ENCODE peak calls at places on chromosomes 3 and 15, in four cellular contexts. J is body of pancreas, T is K562, A is IMR-90. B is an unnamed sample.

GRCh38 chr3:107413264-107413663 is 36.0 kb downstream of the CCDC54 start:
- DNase-seq in J (no peak), T (no peak), A (no peak), B (no peak)

GRCh38 chr3:17742092-17742836 is at the start of gene TBC1D5:
- DNase-seq in A (peak; percentile 50), J (peak; percentile 95), T (peak; percentile 84), B (peak; percentile 98)

GRCh38 chr3:99674086-99674789 is 35.8 kb downstream of the COL8A1 start:
- DNase-seq in A (peak; percentile 56), T (no peak), J (no peak), B (no peak)

GRCh38 chr3:184186902-184187207 is 856 bp downstream of the ABCF3 start:
- DNase-seq in J (no peak), T (no peak), A (no peak), B (no peak)

GRCh38 chr15:41417418-41417811 is 520 bp downstream of the RTF1 start:
- DNase-seq in A (peak; percentile 20), J (no peak), T (peak; percentile 64), B (no peak)

GRCh38 chr3:52289338-52289746 is 1.7 kb downstream of the GLYCTK start:
- DNase-seq in J (no peak), A (no peak), T (no peak), B (no peak)

GRCh38 chr15:57138260-57138895 is 219.9 kb downstream of the TCF12 start:
- DNase-seq in J (no peak), A (peak; percentile 82), T (peak; percentile 52), B (peak; percentile 74)

GRCh38 chr15:42724276-42724675 is 12.7 kb downstream of the CDAN1 start:
- DNase-seq in J (no peak), T (no peak), A (no peak), B (no peak)

GRCh38 chr15:28111552-28111951 is 12.4 kb upstream of the OCA2 start:
- DNase-seq in A (no peak), J (no peak), T (no peak), B (no peak)

GRCh38 chr3:125374501-125374995 is 577 bp downstream of the ZNF148 start:
- DNase-seq in A (peak; percentile 38), J (peak; percentile 42), T (peak; percentile 68), B (peak; percentile 62)

GRCh38 chr3:157871248-157871647 is 235.0 kb downstream of the SHOX2 start:
- DNase-seq in A (no peak), J (no peak), T (no peak), B (no peak)

GRCh38 chr3:355622-356021 is 159.1 kb downstream of the CHL1 start:
- DNase-seq in A (peak; percentile 89), T (no peak), J (no peak), B (no peak)

GRCh38 chr3:56911363-56911762 is 109.6 kb upstream of the ARHGEF3 start:
- DNase-seq in A (no peak), J (no peak), T (no peak), B (no peak)

GRCh38 chr15:41429003-41429890 is 12.4 kb downstream of the RTF1 start:
- DNase-seq in J (no peak), T (no peak), A (peak; percentile 19), B (no peak)

GRCh38 chr15:77030042-77030927 is 35.4 kb downstream of the PSTPIP1 start:
- DNase-seq in T (no peak), J (peak; percentile 11), A (no peak), B (no peak)

GRCh38 chr3:32146669-32147315 is 40.4 kb downstream of the GPD1L start:
- DNase-seq in J (no peak), T (no peak), A (no peak), B (no peak)

GRCh38 chr3:132124096-132124495 is 89.3 kb upstream of the CPNE4 start:
- DNase-seq in T (no peak), J (no peak), A (no peak), B (no peak)

GRCh38 chr3:170506556-170506955 is 79.3 kb downstream of the SLC7A14 start:
- DNase-seq in J (no peak), T (no peak), A (peak; percentile 71), B (peak; percentile 63)

GRCh38 chr3:52367891-52368880 is 52.1 kb downstream of the DNAH1 start:
- DNase-seq in J (no peak), T (no peak), A (no peak), B (no peak)

GRCh38 chr3:71392277-71392676 is 191.3 kb downstream of the FOXP1 start:
- DNase-seq in J (no peak), T (no peak), A (no peak), B (no peak)

GRCh38 chr3:179488213-179488612 is 36.9 kb upstream of the GNB4 start:
- DNase-seq in A (no peak), T (no peak), J (no peak), B (no peak)

GRCh38 chr15:77784361-77785292 is 151.9 kb upstream of the LINGO1 start:
- DNase-seq in A (no peak), T (peak; percentile 73), J (no peak), B (peak; percentile 30)

GRCh38 chr15:77901921-77902750 is 175.4 kb downstream of the TBC1D2B start:
- DNase-seq in J (no peak), T (peak; percentile 22), A (no peak), B (no peak)

GRCh38 chr3:194494951-194495374 is 8.2 kb upstream of the ATP13A3 start:
- DNase-seq in T (no peak), J (no peak), A (no peak), B (no peak)

GRCh38 chr15:45378149-45378912 is at the start of gene GATM:
- DNase-seq in A (peak; percentile 83), T (no peak), J (peak; percentile 81), B (peak; percentile 86)

GRCh38 chr3:171393032-171393744 is 67.0 kb downstream of the TNIK start:
- DNase-seq in J (peak; percentile 25), A (peak; percentile 58), T (no peak), B (peak; percentile 88)

GRCh38 chr3:58175098-58175428 is 35.7 kb downstream of the DNASE1L3 start:
- DNase-seq in J (no peak), A (no peak), T (no peak), B (no peak)

GRCh38 chr15:66555685-66556084 is 10.1 kb downstream of the LCTL start:
- DNase-seq in A (no peak), T (no peak), J (no peak), B (no peak)

GRCh38 chr15:76343313-76343996 is 6.9 kb downstream of the ISL2 start:
- DNase-seq in J (no peak), T (no peak), A (no peak), B (no peak)

GRCh38 chr15:51203797-51204196 is 109.1 kb upstream of the TNFAIP8L3 start:
- DNase-seq in T (no peak), A (peak; percentile 74), J (no peak), B (no peak)

GRCh38 chr15:70741677-70742293 is 21.6 kb downstream of the UACA start:
- DNase-seq in J (no peak), A (peak; percentile 65), T (no peak), B (peak; percentile 45)

GRCh38 chr3:4362523-4362922 is 59.4 kb downstream of the SETMAR start:
- DNase-seq in J (no peak), T (no peak), A (no peak), B (no peak)

GRCh38 chr3:71064288-71064975 is 519.1 kb downstream of the FOXP1 start:
- DNase-seq in T (peak; percentile 33), J (peak; percentile 56), A (peak; percentile 68), B (peak; percentile 78)

GRCh38 chr3:38085943-38086324 is 46.9 kb downstream of the DLEC1 start:
- DNase-seq in T (no peak), A (no peak), J (no peak), B (no peak)

DNA sequence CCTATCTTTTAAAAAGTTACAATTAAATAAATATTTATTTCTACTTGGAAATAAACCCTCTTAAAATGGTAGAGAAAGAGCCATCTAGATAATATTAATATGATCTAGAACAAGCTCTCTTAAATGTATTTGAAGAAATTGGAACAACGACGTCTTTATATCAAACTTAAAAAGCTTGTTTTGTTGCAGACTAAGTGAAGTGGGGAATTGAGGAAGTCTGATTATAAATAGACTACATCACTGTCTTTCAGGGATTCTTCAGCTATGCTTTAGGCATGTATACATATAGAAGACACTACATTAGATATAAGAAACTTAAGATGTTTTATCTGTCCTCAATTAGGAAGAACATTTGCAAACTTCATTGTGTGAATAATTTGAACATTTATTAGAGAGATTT is 1.8 kb downstream of the BCHE start:
- DNase-seq in J (no peak), A (no peak), T (no peak), B (no peak)
- H3K27ac ChIP-seq in J (no peak overlapping the region), A (no peak overlapping the region), T (no peak overlapping the region), B (no peak overlapping the region)

DNA sequence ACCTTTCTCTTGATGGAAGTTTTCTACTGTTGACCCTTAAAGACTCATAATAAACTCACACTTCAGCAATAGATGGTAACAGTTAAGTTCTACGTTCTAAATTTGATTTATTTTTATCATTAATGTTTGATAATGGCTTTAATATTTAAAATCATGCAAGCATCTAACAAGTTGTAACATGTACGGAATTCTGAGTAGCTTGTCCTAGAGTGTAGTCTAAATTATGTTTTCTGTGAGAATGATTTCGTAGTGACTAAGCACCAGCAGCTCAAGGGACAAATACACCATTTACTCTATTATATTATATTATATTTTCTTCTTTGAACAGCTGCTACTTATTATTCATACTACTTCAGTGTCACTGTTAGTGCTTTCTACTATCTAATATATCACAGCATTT is 345.6 kb downstream of the NLGN1 start:
- DNase-seq in T (no peak), A (peak; percentile 47), J (no peak), B (no peak)
- H3K4me3 ChIP-seq in T (no peak overlapping the region), A (no peak overlapping the region), J (no peak overlapping the region), B (no peak overlapping the region)

GRCh38 chr15:62462721-62463120 is 297.6 kb upstream of the C2CD4B start:
- DNase-seq in A (no peak), T (no peak), J (no peak), B (no peak)
- TF ChIP-seq CTCF in A (no peak), T (no peak), J (no peak), B (no peak)

DNA sequence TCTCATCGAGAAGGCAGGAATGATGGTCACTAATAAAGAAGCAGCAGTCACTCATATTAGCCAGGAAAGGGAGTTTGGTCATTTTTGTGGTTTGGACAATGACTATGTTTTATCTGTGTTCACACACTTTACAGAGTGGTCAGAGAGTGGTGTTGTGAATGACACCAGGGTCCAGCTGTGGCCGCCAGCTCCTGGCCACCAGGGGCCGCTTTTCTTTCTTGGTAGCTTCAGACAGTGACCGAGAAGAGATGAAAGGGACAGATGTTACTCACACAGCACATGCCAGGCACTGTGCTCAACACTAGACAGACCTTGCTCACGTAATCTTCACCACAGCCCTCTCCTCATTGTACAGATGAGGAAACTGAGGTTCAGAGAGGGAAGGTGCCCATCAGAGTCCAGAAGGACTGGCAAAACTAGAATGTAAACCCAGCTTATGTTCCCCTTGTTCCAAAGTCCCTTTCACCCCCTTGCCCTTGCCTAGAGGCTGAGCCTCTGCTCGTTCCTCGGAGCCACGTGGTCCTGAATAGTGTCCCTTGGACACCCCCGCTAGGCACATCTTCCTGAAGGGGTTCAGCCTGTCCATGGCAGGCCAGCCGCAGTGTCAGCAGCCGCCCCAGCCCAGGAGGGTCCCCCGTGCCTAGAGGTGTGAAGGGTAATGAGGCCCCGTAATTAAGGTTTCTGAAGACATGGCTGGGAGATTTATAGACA is 55.6 kb downstream of the CYP11A1 start:
- DNase-seq in A (peak; percentile 8), J (no peak), T (peak; percentile 85), B (peak; percentile 43)
- H3K27ac ChIP-seq in A (no peak overlapping the region), J (no peak overlapping the region), T (peak overlapping the region; percentile 10), B (no peak overlapping the region)

GRCh38 chr3:11288021-11288491 is 15.9 kb downstream of the ATG7 start:
- DNase-seq in T (peak; percentile 28), A (peak; percentile 51), J (no peak), B (no peak)

GRCh38 chr3:11289864-11290263 is 17.7 kb downstream of the ATG7 start:
- DNase-seq in T (no peak), J (no peak), A (no peak), B (no peak)

GRCh38 chr3:11291808-11292207 is 19.6 kb downstream of the ATG7 start:
- DNase-seq in J (no peak), T (no peak), A (no peak), B (no peak)

GRCh38 chr3:11290743-11291680 is 18.8 kb downstream of the ATG7 start:
- DNase-seq in A (peak; percentile 84), T (peak; percentile 62), J (no peak), B (peak; percentile 64)

GRCh38 chr3:11288786-11289637 is 16.8 kb downstream of the ATG7 start:
- DNase-seq in T (peak; percentile 69), J (no peak), A (peak; percentile 96), B (no peak)
- H3K4me3 ChIP-seq in T (no peak overlapping the region), J (no peak overlapping the region), A (peak overlapping the region; percentile 10), B (no peak overlapping the region)

B was measured in cardiac muscle cell.